ENCODE peak calls at places on chromosomes 11 and 22, in five cellular contexts. Q, K, O, F and U are unnamed samples.

GRCh38 chr11:120335596-120335927 is 651 bp upstream of the ARHGEF12 start:
- DNase-seq in Q (no peak), K (no peak), O (peak), F (no peak), U (no peak)

GRCh38 chr11:58740447-58740846 is 8.7 kb upstream of the GLYAT start:
- DNase-seq in Q (no peak), K (no peak), O (no peak), F (no peak), U (no peak)

GRCh38 chr11:68337399-68337835 is 25.0 kb downstream of the LRP5 start:
- DNase-seq in Q (no peak), K (no peak), O (no peak), F (no peak), U (no peak)

GRCh38 chr22:49015459-49015858 is 812.2 kb downstream of the BRD1 start:
- DNase-seq in Q (no peak), K (peak), O (no peak), F (no peak), U (peak)

GRCh38 chr11:72721689-72722049 is 30.5 kb downstream of the ARAP1 start:
- DNase-seq in Q (peak), K (no peak), O (peak), F (no peak), U (no peak)

GRCh38 chr11:111417011-111417765 is 38.1 kb upstream of the POU2AF1 start:
- DNase-seq in Q (no peak), K (no peak), O (no peak), F (peak), U (no peak)

GRCh38 chr11:35814026-35814425 is 129.8 kb upstream of the LDLRAD3 start:
- DNase-seq in Q (no peak), K (no peak), O (no peak), F (no peak), U (no peak)

GRCh38 chr22:23828800-23829680 is 9.8 kb downstream of the DERL3 start:
- DNase-seq in Q (no peak), K (no peak), O (no peak), F (no peak), U (no peak)

GRCh38 chr11:97140885-97141494 is 751.2 kb downstream of the JRKL start:
- DNase-seq in Q (no peak), K (no peak), O (no peak), F (peak), U (no peak)